ENCODE peak calls at places on chromosomes 12 and 14, in five cellular contexts. One of them, this sample, is unnamed.

GRCh38 chr12:26810330-26810729 is 22.7 kb downstream of the ITPR2 start:
- DNase-seq in IMR-90: peak
- DNase-seq in lower lobe of right lung: no peak
- DNase-seq in stimulated activated CD8-positive, alpha-beta memory T cell treated with anti-CD3 and anti-CD28 coated beads, Interleukin-4, amount 100 ng/mL, for 4 hours: no peak
- DNase-seq in A549: no peak
- DNase-seq in this sample: no peak

GRCh38 chr12:106135781-106136180 is 3.0 kb downstream of the NUAK1 start:
- DNase-seq in IMR-90: peak
- DNase-seq in lower lobe of right lung: no peak
- DNase-seq in stimulated activated CD8-positive, alpha-beta memory T cell treated with anti-CD3 and anti-CD28 coated beads, Interleukin-4, amount 100 ng/mL, for 4 hours: no peak
- DNase-seq in A549: no peak
- DNase-seq in this sample: no peak

GRCh38 chr12:54019924-54020586 is 8.2 kb upstream of the HOXC6 start:
- DNase-seq in IMR-90: no peak
- DNase-seq in lower lobe of right lung: no peak
- DNase-seq in stimulated activated CD8-positive, alpha-beta memory T cell treated with anti-CD3 and anti-CD28 coated beads, Interleukin-4, amount 100 ng/mL, for 4 hours: no peak
- DNase-seq in A549: no peak
- DNase-seq in this sample: no peak

GRCh38 chr14:68479247-68479646 is 313.6 kb downstream of the ZFP36L1 start:
- DNase-seq in IMR-90: peak
- DNase-seq in lower lobe of right lung: no peak
- DNase-seq in stimulated activated CD8-positive, alpha-beta memory T cell treated with anti-CD3 and anti-CD28 coated beads, Interleukin-4, amount 100 ng/mL, for 4 hours: no peak
- DNase-seq in A549: no peak
- DNase-seq in this sample: no peak

GRCh38 chr12:122423258-122424165 is 1.0 kb upstream of the CLIP1 start:
- DNase-seq in IMR-90: peak
- DNase-seq in lower lobe of right lung: no peak
- DNase-seq in stimulated activated CD8-positive, alpha-beta memory T cell treated with anti-CD3 and anti-CD28 coated beads, Interleukin-4, amount 100 ng/mL, for 4 hours: no peak
- DNase-seq in A549: no peak
- DNase-seq in this sample: peak

GRCh38 chr12:123681605-123682004 is 10.7 kb downstream of the TCTN2 start:
- DNase-seq in IMR-90: no peak
- DNase-seq in lower lobe of right lung: no peak
- DNase-seq in stimulated activated CD8-positive, alpha-beta memory T cell treated with anti-CD3 and anti-CD28 coated beads, Interleukin-4, amount 100 ng/mL, for 4 hours: no peak
- DNase-seq in A549: no peak
- DNase-seq in this sample: no peak

GRCh38 chr12:126084480-126084879 is 1019.2 kb downstream of the AACS start:
- DNase-seq in IMR-90: no peak
- DNase-seq in lower lobe of right lung: no peak
- DNase-seq in stimulated activated CD8-positive, alpha-beta memory T cell treated with anti-CD3 and anti-CD28 coated beads, Interleukin-4, amount 100 ng/mL, for 4 hours: no peak
- DNase-seq in A549: no peak
- DNase-seq in this sample: no peak

GRCh38 chr12:81146228-81147225 is 68.6 kb downstream of the ACSS3 start:
- DNase-seq in IMR-90: no peak
- DNase-seq in lower lobe of right lung: no peak
- DNase-seq in stimulated activated CD8-positive, alpha-beta memory T cell treated with anti-CD3 and anti-CD28 coated beads, Interleukin-4, amount 100 ng/mL, for 4 hours: no peak
- DNase-seq in A549: no peak
- DNase-seq in this sample: no peak

GRCh38 chr12:93025145-93026103 is 96.3 kb upstream of the EEA1 start:
- DNase-seq in IMR-90: peak
- DNase-seq in lower lobe of right lung: no peak
- DNase-seq in stimulated activated CD8-positive, alpha-beta memory T cell treated with anti-CD3 and anti-CD28 coated beads, Interleukin-4, amount 100 ng/mL, for 4 hours: no peak
- DNase-seq in A549: peak
- DNase-seq in this sample: no peak

GRCh38 chr14:35213869-35214387 is 78.3 kb upstream of the PSMA6 start:
- DNase-seq in IMR-90: peak
- DNase-seq in lower lobe of right lung: no peak
- DNase-seq in stimulated activated CD8-positive, alpha-beta memory T cell treated with anti-CD3 and anti-CD28 coated beads, Interleukin-4, amount 100 ng/mL, for 4 hours: no peak
- DNase-seq in A549: no peak
- DNase-seq in this sample: no peak

GRCh38 chr12:118404876-118405521 is 28.6 kb downstream of the SUDS3 start:
- DNase-seq in IMR-90: peak
- DNase-seq in lower lobe of right lung: no peak
- DNase-seq in stimulated activated CD8-positive, alpha-beta memory T cell treated with anti-CD3 and anti-CD28 coated beads, Interleukin-4, amount 100 ng/mL, for 4 hours: peak
- DNase-seq in A549: peak
- DNase-seq in this sample: peak

GRCh38 chr12:100857971-100858370 is 63.4 kb downstream of the ANO4 start:
- DNase-seq in IMR-90: peak
- DNase-seq in lower lobe of right lung: no peak
- DNase-seq in stimulated activated CD8-positive, alpha-beta memory T cell treated with anti-CD3 and anti-CD28 coated beads, Interleukin-4, amount 100 ng/mL, for 4 hours: no peak
- DNase-seq in A549: no peak
- DNase-seq in this sample: no peak

GRCh38 chr14:99516156-99517045 is 35.2 kb downstream of the CCNK start:
- DNase-seq in IMR-90: no peak
- DNase-seq in lower lobe of right lung: no peak
- DNase-seq in stimulated activated CD8-positive, alpha-beta memory T cell treated with anti-CD3 and anti-CD28 coated beads, Interleukin-4, amount 100 ng/mL, for 4 hours: no peak
- DNase-seq in A549: no peak
- DNase-seq in this sample: no peak

GRCh38 chr14:76424359-76424758 is 48.4 kb downstream of the ESRRB start:
- DNase-seq in IMR-90: no peak
- DNase-seq in lower lobe of right lung: no peak
- DNase-seq in stimulated activated CD8-positive, alpha-beta memory T cell treated with anti-CD3 and anti-CD28 coated beads, Interleukin-4, amount 100 ng/mL, for 4 hours: no peak
- DNase-seq in A549: no peak
- DNase-seq in this sample: no peak

GRCh38 chr12:52212701-52213540 is 20.1 kb upstream of the KRT7 start:
- DNase-seq in IMR-90: no peak
- DNase-seq in lower lobe of right lung: no peak
- DNase-seq in stimulated activated CD8-positive, alpha-beta memory T cell treated with anti-CD3 and anti-CD28 coated beads, Interleukin-4, amount 100 ng/mL, for 4 hours: no peak
- DNase-seq in A549: no peak
- DNase-seq in this sample: no peak

GRCh38 chr14:72256055-72256454 is 323.8 kb downstream of the RGS6 start:
- DNase-seq in IMR-90: no peak
- DNase-seq in lower lobe of right lung: no peak
- DNase-seq in stimulated activated CD8-positive, alpha-beta memory T cell treated with anti-CD3 and anti-CD28 coated beads, Interleukin-4, amount 100 ng/mL, for 4 hours: no peak
- DNase-seq in A549: no peak
- DNase-seq in this sample: no peak

GRCh38 chr14:48560421-48560820 is 885.0 kb upstream of the MDGA2 start:
- DNase-seq in IMR-90: no peak
- DNase-seq in lower lobe of right lung: no peak
- DNase-seq in stimulated activated CD8-positive, alpha-beta memory T cell treated with anti-CD3 and anti-CD28 coated beads, Interleukin-4, amount 100 ng/mL, for 4 hours: no peak
- DNase-seq in A549: no peak
- DNase-seq in this sample: no peak

GRCh38 chr12:52603314-52603713 is 2.1 kb upstream of the KRT72 start:
- DNase-seq in IMR-90: no peak
- DNase-seq in lower lobe of right lung: no peak
- DNase-seq in stimulated activated CD8-positive, alpha-beta memory T cell treated with anti-CD3 and anti-CD28 coated beads, Interleukin-4, amount 100 ng/mL, for 4 hours: no peak
- DNase-seq in A549: no peak
- DNase-seq in this sample: no peak

GRCh38 chr12:79121486-79121885 is 256.9 kb downstream of the SYT1 start:
- DNase-seq in IMR-90: no peak
- DNase-seq in lower lobe of right lung: no peak
- DNase-seq in stimulated activated CD8-positive, alpha-beta memory T cell treated with anti-CD3 and anti-CD28 coated beads, Interleukin-4, amount 100 ng/mL, for 4 hours: no peak
- DNase-seq in A549: peak
- DNase-seq in this sample: no peak

GRCh38 chr14:100802766-100803693 is 22.9 kb upstream of the MEG3 start:
- DNase-seq in IMR-90: no peak
- DNase-seq in lower lobe of right lung: no peak
- DNase-seq in stimulated activated CD8-positive, alpha-beta memory T cell treated with anti-CD3 and anti-CD28 coated beads, Interleukin-4, amount 100 ng/mL, for 4 hours: no peak
- DNase-seq in A549: no peak
- DNase-seq in this sample: no peak

GRCh38 chr14:32417956-32418552 is 89.0 kb downstream of the AKAP6 start:
- DNase-seq in IMR-90: peak
- DNase-seq in lower lobe of right lung: no peak
- DNase-seq in stimulated activated CD8-positive, alpha-beta memory T cell treated with anti-CD3 and anti-CD28 coated beads, Interleukin-4, amount 100 ng/mL, for 4 hours: no peak
- DNase-seq in A549: no peak
- DNase-seq in this sample: peak

GRCh38 chr14:102504951-102505600 is 4.5 kb downstream of the ANKRD9 start:
- DNase-seq in IMR-90: no peak
- DNase-seq in lower lobe of right lung: no peak
- DNase-seq in stimulated activated CD8-positive, alpha-beta memory T cell treated with anti-CD3 and anti-CD28 coated beads, Interleukin-4, amount 100 ng/mL, for 4 hours: no peak
- DNase-seq in A549: no peak
- DNase-seq in this sample: no peak

GRCh38 chr12:226401-226800 is 12.4 kb upstream of the SLC6A12 start:
- DNase-seq in IMR-90: no peak
- DNase-seq in lower lobe of right lung: no peak
- DNase-seq in stimulated activated CD8-positive, alpha-beta memory T cell treated with anti-CD3 and anti-CD28 coated beads, Interleukin-4, amount 100 ng/mL, for 4 hours: no peak
- DNase-seq in A549: no peak
- DNase-seq in this sample: no peak

GRCh38 chr12:101642115-101643067 is 47.6 kb downstream of the MYBPC1 start:
- DNase-seq in IMR-90: no peak
- DNase-seq in lower lobe of right lung: peak
- DNase-seq in stimulated activated CD8-positive, alpha-beta memory T cell treated with anti-CD3 and anti-CD28 coated beads, Interleukin-4, amount 100 ng/mL, for 4 hours: no peak
- DNase-seq in A549: no peak
- DNase-seq in this sample: peak

GRCh38 chr14:101135796-101136742 is 232.5 kb upstream of the RTL1 start:
- DNase-seq in IMR-90: no peak
- DNase-seq in lower lobe of right lung: peak
- DNase-seq in stimulated activated CD8-positive, alpha-beta memory T cell treated with anti-CD3 and anti-CD28 coated beads, Interleukin-4, amount 100 ng/mL, for 4 hours: no peak
- DNase-seq in A549: no peak
- DNase-seq in this sample: no peak

GRCh38 chr12:40312982-40313576 is 88.3 kb downstream of the LRRK2 start:
- DNase-seq in IMR-90: peak
- DNase-seq in lower lobe of right lung: no peak
- DNase-seq in stimulated activated CD8-positive, alpha-beta memory T cell treated with anti-CD3 and anti-CD28 coated beads, Interleukin-4, amount 100 ng/mL, for 4 hours: no peak
- DNase-seq in A549: peak
- DNase-seq in this sample: no peak

GRCh38 chr14:31388687-31389413 is 31.5 kb downstream of the HEATR5A start:
- DNase-seq in IMR-90: peak
- DNase-seq in lower lobe of right lung: no peak
- DNase-seq in stimulated activated CD8-positive, alpha-beta memory T cell treated with anti-CD3 and anti-CD28 coated beads, Interleukin-4, amount 100 ng/mL, for 4 hours: no peak
- DNase-seq in A549: no peak
- DNase-seq in this sample: no peak

GRCh38 chr14:60188696-60189095 is 23.5 kb upstream of the DHRS7 start:
- DNase-seq in IMR-90: no peak
- DNase-seq in lower lobe of right lung: no peak
- DNase-seq in stimulated activated CD8-positive, alpha-beta memory T cell treated with anti-CD3 and anti-CD28 coated beads, Interleukin-4, amount 100 ng/mL, for 4 hours: no peak
- DNase-seq in A549: no peak
- DNase-seq in this sample: no peak

This sample was measured in transverse colon.